ENCODE peak calls at places on chromosomes 11 and 22, in seven cellular contexts. G, C, Y, N, J, I and T are unnamed samples.

GRCh38 chr22:46652081-46652929 is 32.1 kb downstream of the GRAMD4 start:
- DNase-seq in Y (no peak), I (no peak), G (peak; percentile 76), N (no peak), J (no peak), C (no peak), T (peak; percentile 71)

GRCh38 chr11:7657306-7658025 is 15.8 kb downstream of the CYB5R2 start:
- DNase-seq in C (no peak), G (peak; percentile 53), Y (peak; percentile 71), N (no peak), J (peak; percentile 67), I (peak; percentile 77), T (peak; percentile 71)

GRCh38 chr11:14908214-14908880 is 16.3 kb upstream of the CYP2R1 start:
- DNase-seq in C (no peak), J (peak; percentile 53), N (no peak), I (peak; percentile 44), G (no peak), Y (peak; percentile 46), T (peak; percentile 60)

GRCh38 chr22:41458161-41458728 is 10.2 kb downstream of the PHF5A start:
- DNase-seq in Y (no peak), N (no peak), J (no peak), I (no peak), C (peak; percentile 6), G (no peak), T (no peak)

GRCh38 chr22:50027639-50028537 is 15.3 kb upstream of the IL17REL start:
- DNase-seq in C (peak; percentile 73), N (peak; percentile 9), I (no peak), G (no peak), J (no peak), Y (no peak), T (no peak)

GRCh38 chr11:76698321-76699043 is 27.9 kb upstream of the LRRC32 start:
- DNase-seq in G (no peak), C (no peak), N (no peak), I (no peak), J (no peak), Y (peak; percentile 66), T (no peak)

GRCh38 chr11:27205269-27205668 is 157.7 kb downstream of the CCDC34 start:
- DNase-seq in I (no peak), J (no peak), Y (no peak), G (no peak), N (no peak), C (no peak), T (peak; percentile 74)

GRCh38 chr22:39343259-39344045 is 6.3 kb upstream of the SYNGR1 start:
- DNase-seq in G (peak; percentile 62), J (peak; percentile 48), C (no peak), I (peak; percentile 81), Y (peak; percentile 76), N (no peak), T (peak; percentile 65)

GRCh38 chr11:31995525-31996123 is 95.2 kb upstream of the RCN1 start:
- DNase-seq in N (no peak), I (no peak), Y (no peak), C (no peak), G (no peak), J (no peak), T (peak; percentile 37)

GRCh38 chr22:38193580-38193979 is 8.2 kb upstream of the MAFF start:
- DNase-seq in G (no peak), Y (no peak), J (no peak), C (no peak), I (no peak), N (no peak), T (peak; percentile 73)

GRCh38 chr11:11569936-11570491 is 51.8 kb downstream of the GALNT18 start:
- DNase-seq in G (peak; percentile 85), N (no peak), I (no peak), Y (no peak), J (peak; percentile 79), C (peak; percentile 84), T (peak; percentile 3)

GRCh38 chr11:1073261-1073724 is 1.4 kb upstream of the MUC2 start:
- DNase-seq in C (peak; percentile 87), N (no peak), Y (peak; percentile 18), G (peak; percentile 46), J (peak; percentile 49), I (no peak), T (peak; percentile 32)

GRCh38 chr11:126158054-126158791 is 53.2 kb downstream of the RPUSD4 start:
- DNase-seq in N (no peak), I (no peak), G (no peak), J (no peak), Y (peak; percentile 59), C (peak; percentile 50), T (no peak)

GRCh38 chr11:57210731-57211335 is 26.2 kb downstream of the APLNR start:
- DNase-seq in G (no peak), Y (peak; percentile 78), C (peak; percentile 86), N (no peak), I (peak; percentile 83), J (no peak), T (no peak)

GRCh38 chr22:39254789-39255298 is 10.1 kb upstream of the PDGFB start:
- DNase-seq in N (no peak), Y (no peak), C (no peak), G (peak; percentile 76), J (peak; percentile 68), I (no peak), T (peak; percentile 45)

GRCh38 chr22:24532075-24532474 is 22.9 kb downstream of the GUCD1 start:
- DNase-seq in I (no peak), N (no peak), G (no peak), J (peak; percentile 23), Y (no peak), C (no peak), T (no peak)

GRCh38 chr11:83054001-83054400 is 17.7 kb downstream of the RAB30 start:
- DNase-seq in J (no peak), Y (no peak), N (no peak), G (no peak), C (no peak), I (no peak), T (peak; percentile 27)

GRCh38 chr11:67633758-67634365 is 4.1 kb upstream of the NUDT8 start:
- DNase-seq in N (no peak), I (no peak), J (no peak), G (no peak), Y (no peak), C (peak; percentile 74), T (no peak)

GRCh38 chr22:41596776-41597634 is 7.4 kb upstream of the PMM1 start:
- DNase-seq in I (peak; percentile 81), N (no peak), Y (peak; percentile 63), G (peak; percentile 34), C (peak; percentile 79), J (peak; percentile 57), T (peak; percentile 62)

GRCh38 chr11:87897921-87898320 is 277.3 kb downstream of the RAB38 start:
- DNase-seq in I (no peak), C (no peak), N (no peak), G (no peak), Y (no peak), J (no peak), T (no peak)

GRCh38 chr11:126051117-126051516 is 11.5 kb downstream of the CDON start:
- DNase-seq in I (no peak), G (no peak), J (no peak), N (no peak), C (no peak), Y (no peak), T (no peak)

DNA sequence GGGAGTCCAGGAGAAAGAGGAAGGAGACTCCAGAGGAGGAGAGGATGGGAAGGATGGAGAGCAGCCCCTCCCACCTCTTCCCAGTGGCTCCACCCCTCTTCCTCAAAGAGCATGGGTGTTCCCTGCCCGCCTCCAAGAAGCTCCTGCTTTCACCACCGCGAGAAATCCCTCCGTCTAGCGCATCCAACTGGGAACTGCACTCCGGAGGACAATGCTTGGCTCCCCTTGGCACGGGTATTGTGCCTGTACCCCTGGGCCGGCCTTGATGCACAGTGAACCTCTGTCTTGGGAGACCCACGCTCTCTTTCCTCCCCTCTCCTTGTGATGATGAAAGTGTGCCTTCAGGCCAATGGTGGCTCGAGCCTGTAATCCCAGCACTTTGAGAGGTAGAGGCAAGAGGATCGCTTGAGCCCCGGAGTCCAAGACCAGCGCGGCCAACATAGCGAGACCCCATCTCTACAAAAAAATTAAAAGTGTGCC is 14.9 kb upstream of the ADA2 start:
- DNase-seq in Y (peak; percentile 13), N (no peak), C (peak; percentile 53), J (no peak), G (no peak), I (no peak), T (no peak)
- TF ChIP-seq CTCF in Y (no peak), N (peak; percentile 12), C (no peak), J (no peak), G (no peak), I (peak; percentile 34), T (no peak)

GRCh38 chr11:119422505-119423416 is at the start of gene THY1:
- DNase-seq in G (peak; percentile 30), C (no peak), I (peak; percentile 24), N (no peak), Y (peak; percentile 60), J (no peak), T (peak; percentile 52)

GRCh38 chr11:119423459-119424254 is 685 bp upstream of the THY1 start:
- DNase-seq in Y (no peak), J (no peak), C (no peak), N (no peak), G (no peak), I (no peak), T (no peak)

GRCh38 chr11:119420631-119421030 is 2.3 kb downstream of the THY1 start:
- DNase-seq in G (no peak), C (no peak), Y (no peak), N (no peak), I (no peak), J (no peak), T (no peak)

GRCh38 chr11:119421351-119421750 is 1.6 kb downstream of the THY1 start:
- DNase-seq in I (no peak), J (no peak), C (no peak), N (no peak), G (no peak), Y (no peak), T (peak; percentile 20)

DNA sequence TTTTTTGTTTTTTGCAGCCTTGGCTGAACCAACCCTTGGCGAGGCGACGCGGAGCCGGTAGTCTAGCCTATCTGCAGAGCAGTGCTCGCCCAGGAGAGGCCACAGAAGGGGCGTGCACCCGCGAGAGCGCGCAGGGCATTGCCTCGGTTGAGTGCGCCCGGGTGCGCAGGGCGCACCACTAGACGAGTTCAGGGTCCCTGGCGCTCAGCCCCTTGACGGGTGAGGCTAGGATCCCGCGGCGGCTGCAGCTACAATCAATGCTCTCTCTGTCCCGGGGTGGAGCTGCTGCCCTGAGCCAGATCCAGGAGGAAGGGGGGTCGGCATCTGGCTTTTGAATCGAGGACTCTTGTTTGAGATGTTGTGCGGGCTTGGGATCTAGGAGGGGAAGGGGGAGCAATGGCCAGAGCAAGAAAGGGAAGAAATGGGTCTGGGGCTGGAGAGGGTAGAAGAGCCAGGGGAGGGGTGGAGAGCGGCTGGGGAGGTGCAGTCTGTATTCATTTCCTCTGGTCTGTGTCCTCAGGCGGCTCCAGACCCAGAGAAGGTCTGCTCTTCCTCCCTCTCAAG is 949 bp downstream of the THY1 start:
- DNase-seq in Y (peak; percentile 48), G (no peak), C (no peak), J (no peak), N (no peak), I (peak; percentile 34), T (peak; percentile 34)
- H3K4me3 ChIP-seq in Y (peak overlapping the region; percentile 50), G (peak overlapping the region; percentile 62), C (peak overlapping the region; percentile 35), J (no peak overlapping the region), N (peak overlapping the region; percentile 85), I (peak overlapping the region; percentile 24), T (peak overlapping the region; percentile 77)

GRCh38 chr11:119262668-119263351 is 54.1 kb downstream of the MCAM start:
- DNase-seq in N (no peak), C (no peak), Y (no peak), J (peak; percentile 84), G (no peak), I (no peak), T (peak; percentile 30)
- TF ChIP-seq CTCF in N (no peak), C (no peak), Y (no peak), J (no peak), G (no peak), I (no peak), T (no peak)

GRCh38 chr11:20047006-20047405 is 113.3 kb downstream of the DBX1 start:
- DNase-seq in I (no peak), C (no peak), Y (no peak), N (no peak), G (no peak), J (no peak), T (no peak)
- H3K4me3 ChIP-seq in I (no peak overlapping the region), C (no peak overlapping the region), Y (no peak overlapping the region), N (no peak overlapping the region), G (peak overlapping the region; percentile 55), J (no peak overlapping the region), T (no peak overlapping the region)